ENCODE peak calls at places on chromosomes 4 and X, in four cellular contexts. S, B, R and W are unnamed samples. For H3K27me3, H3K4me1 and H3K36me3, the result is how much of the 10 kb centered on the place peaks cover.

GRCh38 chr4:91471280-91471679 is 832.5 kb upstream of the GRID2 start:
- DNase-seq in R (no peak), B (no peak), S (no peak), W (no peak)

GRCh38 chr4:151228196-151229119 is 48.5 kb upstream of the PRSS48 start:
- DNase-seq in B (no peak), S (no peak), R (peak), W (no peak)

GRCh38 chr4:8191136-8191747 is 7.8 kb upstream of the SH3TC1 start:
- DNase-seq in B (peak), S (peak), R (no peak), W (peak)

GRCh38 chr4:54085284-54085683 is 14.7 kb upstream of the GSX2 start:
- DNase-seq in S (peak), R (peak), B (no peak), W (peak)

GRCh38 chr4:107863850-107864371 is 39.2 kb downstream of the SGMS2 start:
- DNase-seq in R (peak), B (no peak), S (peak), W (no peak)

GRCh38 chr4:2417196-2417764 is 1.2 kb downstream of the ZFYVE28 start:
- DNase-seq in B (no peak), R (peak), S (no peak), W (no peak)

GRCh38 chrX:2933125-2933900 is 4.2 kb upstream of the ARSD start:
- DNase-seq in B (no peak), R (no peak), S (no peak), W (no peak)

GRCh38 chrX:106999002-106999975 is 723 bp downstream of the MORC4 start:
- DNase-seq in S (peak), B (peak), R (peak), W (peak)

GRCh38 chr4:5784960-5785611 is 74.1 kb downstream of the EVC start:
- DNase-seq in R (no peak), B (peak), S (no peak), W (no peak)

GRCh38 chr4:123869517-123870282 is 473.1 kb downstream of the SPRY1 start:
- DNase-seq in R (peak), B (no peak), S (no peak), W (no peak)

GRCh38 chr4:78543424-78544238 is 7.9 kb upstream of the ANXA3 start:
- DNase-seq in B (no peak), S (no peak), R (peak), W (no peak)

GRCh38 chr4:147689062-147689461 is 5.1 kb upstream of the PRMT9 start:
- DNase-seq in B (no peak), S (no peak), R (peak), W (no peak)

GRCh38 chr4:36187723-36188333 is 56.5 kb downstream of the ARAP2 start:
- DNase-seq in R (peak), S (no peak), B (no peak), W (no peak)

GRCh38 chrX:13119386-13119785 is 75.0 kb upstream of the FAM9C start:
- DNase-seq in R (peak), B (no peak), S (no peak), W (no peak)

GRCh38 chr4:127400736-127401346 is 231.9 kb upstream of the INTU start:
- DNase-seq in S (peak), R (peak), B (peak), W (peak)

GRCh38 chr4:2948895-2949781 is 14.1 kb downstream of the NOP14 start:
- DNase-seq in S (no peak), R (peak), B (no peak), W (peak)

GRCh38 chrX:133495464-133496391 is 80.4 kb upstream of the GPC4 start:
- DNase-seq in R (peak), B (peak), S (peak), W (no peak)

GRCh38 chr4:101037249-101037648 is 310.1 kb downstream of the PPP3CA start:
- DNase-seq in R (no peak), S (no peak), B (no peak), W (no peak)

GRCh38 chr4:153261431-153261830 is 57.2 kb downstream of the TRIM2 start:
- DNase-seq in R (peak), B (no peak), S (no peak), W (no peak)

GRCh38 chr4:156312261-156312847 is 358.7 kb upstream of the CTSO start:
- DNase-seq in R (peak), B (no peak), S (no peak), W (no peak)

GRCh38 chr4:110636677-110637407 is 14.0 kb upstream of the PITX2 start:
- DNase-seq in S (no peak), B (no peak), R (peak), W (peak)

GRCh38 chr4:128688025-128688721 is 121.3 kb upstream of the JADE1 start:
- DNase-seq in B (no peak), S (no peak), R (no peak), W (no peak)

GRCh38 chrX:47224266-47224895 is 5.9 kb downstream of the CDK16 start:
- DNase-seq in R (no peak), S (no peak), B (peak), W (no peak)

GRCh38 chrX:133297284-133297683 is 79.1 kb upstream of the TFDP3 start:
- DNase-seq in S (no peak), R (peak), B (no peak), W (no peak)

GRCh38 chr4:186644737-186645261 is 78.9 kb downstream of the FAT1 start:
- DNase-seq in S (peak), B (no peak), R (no peak), W (no peak)

GRCh38 chr4:82842593-82842992 is 44.0 kb upstream of the SCD5 start:
- DNase-seq in S (no peak), B (no peak), R (peak), W (no peak)

GRCh38 chrX:56766554-56767412 is 37.7 kb downstream of the NBDY start:
- DNase-seq in R (peak), B (no peak), S (no peak), W (no peak)

GRCh38 chr4:19438228-19438627 is 813.5 kb upstream of the SLIT2 start:
- DNase-seq in B (no peak), S (no peak), R (peak), W (no peak)

GRCh38 chr4:107800058-107800457 is 24.7 kb upstream of the SGMS2 start:
- DNase-seq in R (no peak), B (no peak), S (no peak), W (no peak)

GRCh38 chrX:53128097-53128749 is 34.3 kb downstream of the KANTR start:
- DNase-seq in R (peak), S (no peak), B (no peak), W (no peak)

GRCh38 chr4:1208266-1208961 is 36.0 kb upstream of the SPON2 start:
- DNase-seq in B (peak), R (no peak), S (no peak), W (peak)

GRCh38 chrX:149571770-149572169 is 15.5 kb downstream of the MAGEA9B start:
- DNase-seq in B (no peak), R (no peak), S (no peak), W (no peak)

GRCh38 chrX:30065226-30065625 is 150.1 kb upstream of the MAGEB2 start:
- DNase-seq in S (no peak), B (no peak), R (peak), W (no peak)

GRCh38 chr4:184746532-184746870 is 12.6 kb upstream of the CENPU start:
- DNase-seq in S (peak), R (peak), B (peak), W (peak)

GRCh38 chr4:137226900-137227299 is 305.4 kb downstream of the PCDH18 start:
- DNase-seq in B (no peak), S (no peak), R (peak), W (no peak)

GRCh38 chrX:13888284-13888683 is 71.4 kb upstream of the GPM6B start:
- DNase-seq in R (no peak), B (no peak), S (no peak), W (no peak)

GRCh38 chrX:120302434-120302833 is 8.8 kb downstream of the TMEM255A start:
- DNase-seq in B (no peak), S (no peak), R (no peak), W (no peak)

GRCh38 chr4:89788243-89789072 is 48.5 kb downstream of the SNCA start:
- DNase-seq in S (peak), B (no peak), R (peak), W (no peak)

GRCh38 chr4:177256950-177257349 is 52.7 kb upstream of the NEIL3 start:
- DNase-seq in S (no peak), B (no peak), R (no peak), W (no peak)

GRCh38 chr4:177250056-177250696 is 59.5 kb upstream of the NEIL3 start:
- DNase-seq in B (peak), S (peak), R (peak), W (peak)

GRCh38 chr4:177251237-177251636 is 58.4 kb upstream of the NEIL3 start:
- DNase-seq in S (no peak), B (no peak), R (no peak), W (no peak)

DNA sequence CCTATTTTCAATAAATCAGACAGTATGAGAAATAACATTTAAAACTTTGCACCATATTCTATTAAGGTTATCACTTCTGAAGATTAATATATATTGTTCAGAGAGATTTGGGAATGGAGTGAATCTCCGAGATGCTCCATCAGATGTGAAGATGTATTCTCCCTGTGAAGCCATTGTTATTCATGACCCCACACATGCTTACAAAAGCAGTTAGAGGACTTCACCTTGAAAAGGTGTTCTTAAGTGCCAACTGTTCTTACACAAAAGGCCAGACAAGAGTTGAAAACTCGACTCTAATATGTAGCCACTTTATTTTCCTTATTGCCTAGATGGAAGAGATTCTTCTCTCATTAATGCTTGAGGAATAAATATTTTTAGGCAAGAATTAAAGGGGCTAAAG is 54.3 kb upstream of the NEIL3 start:
- DNase-seq in B (no peak), R (no peak), S (no peak), W (no peak)
- H3K27me3 ChIP-seq in B (under half), R (under half), S (under half), W (under half)

DNA sequence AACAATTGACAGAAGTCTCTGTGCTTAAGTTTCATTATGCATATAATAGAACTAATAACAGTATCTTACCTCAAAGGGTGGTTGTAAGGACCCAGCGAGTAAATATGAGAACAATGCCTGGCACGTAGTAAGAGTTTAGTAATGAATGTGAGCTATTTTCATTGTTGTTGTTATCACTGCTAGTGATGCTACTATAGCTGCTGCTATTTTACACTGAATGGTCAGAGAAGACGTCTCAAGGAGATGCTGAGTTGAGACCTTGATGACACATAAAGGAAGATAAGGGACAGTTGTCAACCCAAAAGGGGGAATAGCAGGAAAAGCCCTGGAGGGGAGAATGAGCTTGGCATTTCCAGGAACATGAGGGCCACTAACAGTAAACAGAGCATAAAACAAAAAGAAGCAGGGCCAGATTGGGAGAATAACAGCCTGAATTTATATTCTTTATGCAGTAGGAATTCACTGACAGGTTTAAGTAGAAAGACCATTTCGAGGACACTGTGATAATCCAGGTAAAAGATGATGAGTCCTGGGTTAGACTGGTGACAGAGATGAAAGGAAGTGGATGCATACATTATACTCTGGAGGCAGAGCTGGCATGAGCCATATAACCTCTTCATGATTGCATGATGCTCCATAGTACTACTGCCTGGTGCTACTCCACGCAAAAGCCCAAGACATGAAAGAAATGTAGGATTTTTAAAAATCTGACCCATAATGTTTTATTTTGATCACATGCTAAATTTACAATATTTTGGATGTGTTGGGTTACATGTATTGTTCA is 23.1 kb downstream of the ATP8A1 start:
- DNase-seq in R (no peak), B (no peak), S (no peak), W (no peak)
- H3K4me1 ChIP-seq in R (under half), B (under half), S (under half), W (half or more)

GRCh38 chr4:47215759-47216158 is 184.4 kb downstream of the GABRB1 start:
- DNase-seq in R (peak), B (no peak), S (no peak), W (no peak)
- H3K36me3 ChIP-seq in R (under half), B (under half), S (under half), W (under half)

GRCh38 chrX:103831342-103831802 is 685 bp downstream of the RAB9B start:
- DNase-seq in R (peak), B (no peak), S (peak), W (no peak)

GRCh38 chrX:103828529-103828928 is 3.5 kb downstream of the RAB9B start:
- DNase-seq in R (no peak), S (peak), B (no peak), W (no peak)

GRCh38 chrX:103830848-103831247 is 1.2 kb downstream of the RAB9B start:
- DNase-seq in R (no peak), B (no peak), S (no peak), W (no peak)

DNA sequence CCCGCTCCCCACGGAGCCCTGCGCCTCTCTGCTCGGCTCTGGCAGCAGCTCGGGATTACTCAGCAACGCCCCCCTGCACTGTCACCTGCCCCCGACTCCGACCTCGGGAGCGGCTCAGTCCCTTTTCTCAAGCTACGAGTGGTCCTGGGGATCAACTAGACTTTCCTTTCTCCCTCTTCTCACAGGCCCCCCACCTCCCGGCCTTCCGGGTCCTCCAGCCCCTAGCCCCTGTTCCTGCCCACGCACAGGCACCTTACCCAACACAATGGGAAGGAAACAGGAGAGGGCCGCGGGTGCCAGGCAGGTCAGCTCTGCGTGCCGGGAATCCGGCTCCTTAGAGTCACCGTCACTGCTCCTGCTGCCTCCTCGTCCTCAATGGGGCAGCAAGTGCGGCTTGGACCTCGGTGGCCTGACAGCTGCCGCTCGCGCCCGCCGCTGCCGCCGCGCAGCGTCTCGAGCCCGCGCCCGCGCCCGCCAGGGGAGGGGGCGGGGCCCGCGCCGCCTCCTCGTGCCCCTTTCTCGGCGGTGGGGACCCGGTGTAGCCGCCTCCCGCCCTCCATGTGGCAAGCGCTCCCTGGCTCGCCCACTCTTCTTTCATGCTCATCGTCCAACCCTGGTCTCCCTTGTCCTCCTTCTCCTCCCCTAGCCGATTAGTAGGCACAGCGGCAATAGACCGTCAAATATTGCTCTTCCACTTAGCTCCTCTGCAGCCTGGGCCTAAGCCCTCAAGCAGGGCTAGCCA is at the start of gene RAB9B:
- DNase-seq in R (peak), S (peak), B (peak), W (peak)
- H3K27me3 ChIP-seq in R (under half), S (under half), B (under half), W (under half)

GRCh38 chrX:148568763-148569162 is 68.3 kb downstream of the AFF2 start:
- DNase-seq in R (no peak), B (no peak), S (no peak), W (no peak)
- H3K4me1 ChIP-seq in R (under half), B (under half), S (under half), W (under half)